ENCODE peak calls at places on chromosomes 6 and 20, in six cellular contexts. A is heart left ventricle; D is left lung; Z is H1; Y is cardiac muscle cell; O is CD8-positive, alpha-beta T cell. R is an unnamed sample.

GRCh38 chr20:7144464-7144863 is 377.0 kb downstream of the BMP2 start:
- DNase-seq in Y (no peak), D (no peak), O (no peak), A (no peak), Z (no peak), R (no peak)

GRCh38 chr6:109687271-109687721 is 3.7 kb downstream of the AK9 start:
- DNase-seq in A (peak; percentile 55), O (no peak), Z (no peak), D (peak; percentile 41), Y (no peak), R (peak; percentile 80)

GRCh38 chr6:164693934-164694333 is 615.5 kb downstream of the C6orf118 start:
- DNase-seq in Z (peak; percentile 5), O (no peak), A (no peak), Y (no peak), D (no peak), R (no peak)

GRCh38 chr6:131205891-131206290 is 70.6 kb downstream of the AKAP7 start:
- DNase-seq in Y (no peak), O (no peak), D (no peak), A (no peak), Z (no peak), R (no peak)

GRCh38 chr20:50278684-50279531 is 88.3 kb downstream of the CEBPB start:
- DNase-seq in A (peak; percentile 91), Y (peak; percentile 47), D (peak; percentile 77), Z (no peak), O (no peak), R (no peak)

GRCh38 chr20:44398303-44398702 is 42.8 kb downstream of the HNF4A start:
- DNase-seq in Y (no peak), A (no peak), O (no peak), Z (no peak), D (no peak), R (peak; percentile 40)

GRCh38 chr6:6407061-6407723 is 86.7 kb upstream of the F13A1 start:
- DNase-seq in D (no peak), Y (no peak), Z (no peak), A (no peak), O (no peak), R (no peak)

GRCh38 chr6:111379302-111379701 is 103.7 kb downstream of the REV3L start:
- DNase-seq in Z (no peak), A (no peak), O (no peak), D (no peak), Y (no peak), R (no peak)

GRCh38 chr6:137496909-137497721 is 2.9 kb upstream of the OLIG3 start:
- DNase-seq in A (no peak), Z (no peak), O (no peak), D (no peak), Y (no peak), R (no peak)

GRCh38 chr6:135667694-135668455 is 170.3 kb upstream of the AHI1 start:
- DNase-seq in Z (no peak), O (no peak), A (peak; percentile 30), D (peak; percentile 38), Y (peak; percentile 5), R (peak; percentile 32)

GRCh38 chr20:44856847-44857448 is 28.6 kb upstream of the YWHAB start:
- DNase-seq in D (no peak), O (no peak), A (no peak), Z (no peak), Y (no peak), R (no peak)

GRCh38 chr6:37919417-37920157 is 100.1 kb downstream of the ZFAND3 start:
- DNase-seq in D (no peak), O (no peak), A (no peak), Y (no peak), Z (no peak), R (peak; percentile 20)

GRCh38 chr20:54103067-54103761 is 32.8 kb upstream of the BCAS1 start:
- DNase-seq in Z (peak; percentile 41), O (peak; percentile 69), D (peak; percentile 84), A (peak; percentile 56), Y (peak; percentile 72), R (no peak)

GRCh38 chr6:163329991-163330390 is 84.5 kb upstream of the QKI start:
- DNase-seq in O (no peak), Z (no peak), D (no peak), Y (no peak), A (no peak), R (no peak)

GRCh38 chr6:90343581-90343980 is 46.9 kb upstream of the BACH2 start:
- DNase-seq in Y (no peak), Z (no peak), A (no peak), D (no peak), O (no peak), R (no peak)

GRCh38 chr6:16961577-16961976 is 140.3 kb upstream of the STMND1 start:
- DNase-seq in Y (no peak), A (no peak), D (no peak), Z (no peak), O (no peak), R (no peak)

GRCh38 chr6:118780728-118781127 is 113.2 kb upstream of the ASF1A start:
- DNase-seq in O (no peak), Z (no peak), D (no peak), A (no peak), Y (no peak), R (no peak)

GRCh38 chr6:62371395-62371794 is 85.4 kb upstream of the KHDRBS2 start:
- DNase-seq in A (no peak), Z (no peak), D (no peak), Y (no peak), O (no peak), R (no peak)

GRCh38 chr6:5752282-5752681 is 254.4 kb downstream of the NRN1 start:
- DNase-seq in Z (peak; percentile 19), D (no peak), Y (peak; percentile 45), O (no peak), A (no peak), R (peak; percentile 60)

GRCh38 chr20:8291873-8292272 is 159.8 kb downstream of the PLCB1 start:
- DNase-seq in D (no peak), Z (no peak), A (no peak), O (no peak), Y (no peak), R (no peak)

GRCh38 chr6:38239719-38240451 is 399.8 kb downstream of the BTBD9 start:
- DNase-seq in A (no peak), D (no peak), Y (no peak), O (no peak), Z (no peak), R (no peak)

GRCh38 chr20:2709205-2709981 is 16.8 kb downstream of the EBF4 start:
- DNase-seq in O (no peak), Z (no peak), A (no peak), Y (no peak), D (no peak), R (no peak)

GRCh38 chr6:136113736-136114173 is 136.4 kb downstream of the MTFR2 start:
- DNase-seq in Z (no peak), A (peak; percentile 72), O (no peak), Y (peak; percentile 76), D (peak; percentile 38), R (peak; percentile 80)

DNA sequence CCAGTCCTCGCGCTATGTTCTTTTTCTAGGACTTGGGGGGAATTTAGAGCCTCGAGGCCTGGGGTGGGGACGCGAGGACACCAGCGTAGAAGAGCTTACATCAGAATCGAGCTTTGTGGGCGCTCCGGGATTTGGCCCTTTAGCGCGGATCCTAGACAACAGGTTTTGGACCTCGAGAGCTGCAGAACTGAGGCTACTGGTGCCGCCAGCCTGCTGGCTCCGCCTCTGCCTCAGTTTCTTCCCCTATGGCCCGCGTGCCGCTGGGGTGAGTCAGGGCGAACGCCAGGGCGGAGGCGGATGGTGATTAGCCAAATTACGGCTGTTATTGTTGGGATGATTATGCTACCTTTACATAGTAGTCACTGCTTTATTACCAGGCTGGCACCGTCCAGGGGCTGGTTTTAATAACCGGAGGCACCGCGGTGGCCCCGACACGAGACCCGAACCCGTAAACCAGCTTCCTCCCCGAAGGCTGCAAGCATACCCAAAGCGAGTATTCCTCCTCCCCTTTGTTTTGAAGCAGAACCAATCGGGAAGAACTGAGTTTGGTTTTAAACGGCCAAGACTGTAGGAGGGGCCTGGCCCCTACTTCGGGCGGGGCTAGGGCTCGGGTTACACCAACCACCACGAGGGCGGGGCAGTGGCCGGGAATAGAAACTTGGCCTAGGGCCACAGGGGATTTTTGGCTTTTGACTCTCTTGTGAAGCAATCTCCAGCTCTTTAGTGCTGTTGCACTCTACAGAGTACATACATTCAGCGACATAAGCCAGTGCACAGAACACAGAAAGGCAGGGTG is 639 bp upstream of the GTPBP2 start:
- DNase-seq in A (peak; percentile 96), Z (peak; percentile 91), Y (peak; percentile 98), O (peak; percentile 86), D (peak; percentile 96), R (peak; percentile 93)
- TF ChIP-seq CTCF in A (no peak), Z (no peak), Y (no peak), O (no peak), D (no peak), R (no peak)

GRCh38 chr20:5197270-5197827 is 70.5 kb downstream of the CDS2 start:
- DNase-seq in Z (no peak), D (no peak), Y (no peak), O (no peak), A (peak; percentile 59), R (no peak)
- H3K4me3 ChIP-seq in Z (no peak overlapping the region), D (no peak overlapping the region), Y (no peak overlapping the region), O (no peak overlapping the region), A (no peak overlapping the region), R (no peak overlapping the region)

DNA sequence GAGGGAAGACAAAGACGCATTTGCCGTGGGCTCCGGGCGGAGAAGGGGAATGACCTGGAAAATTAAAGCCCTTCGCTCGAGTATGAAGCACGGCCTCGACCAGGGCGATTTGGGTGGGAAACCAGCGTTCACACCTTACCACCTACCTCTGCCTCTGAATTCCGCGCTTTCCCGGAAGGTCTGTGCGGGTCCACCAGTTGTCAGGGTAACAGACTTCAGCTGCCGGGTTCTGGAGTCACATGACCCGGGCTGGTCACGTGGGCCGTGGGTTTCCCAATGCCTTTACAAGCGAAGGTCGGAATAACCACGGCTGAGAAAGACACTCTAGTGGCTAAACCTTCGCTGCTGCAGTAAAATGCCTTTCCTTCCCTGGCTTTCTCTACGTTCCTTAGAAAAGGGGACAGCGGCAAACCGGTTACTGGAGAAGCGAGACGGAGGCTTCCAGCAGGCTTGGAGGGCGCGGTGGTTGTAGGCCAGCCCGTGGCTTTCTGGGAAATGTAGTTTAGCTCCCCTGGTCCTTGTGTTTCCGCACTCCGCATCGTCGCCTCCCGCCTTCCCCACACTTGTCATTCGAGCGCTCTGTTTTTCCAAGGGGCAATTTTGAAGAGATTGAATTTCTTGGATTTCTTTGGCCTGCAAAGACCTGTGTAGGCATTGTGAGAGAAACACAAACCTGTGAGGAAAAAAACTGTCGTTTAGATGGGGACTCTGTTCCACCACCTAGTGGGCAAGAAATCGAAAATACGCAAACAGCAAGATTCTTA is at the start of gene CEP162:
- DNase-seq in A (peak; percentile 92), O (peak; percentile 91), D (peak; percentile 93), Z (peak; percentile 36), Y (peak; percentile 90), R (peak; percentile 35)
- TF ChIP-seq CTCF in A (peak; percentile 70), O (peak; percentile 88), D (peak; percentile 60), Z (peak; percentile 47), Y (peak; percentile 73), R (peak; percentile 69)

GRCh38 chr6:167572106-167572505 is 247.2 kb downstream of the TTLL2 start:
- DNase-seq in O (no peak), D (no peak), Y (no peak), A (no peak), Z (no peak), R (no peak)

GRCh38 chr6:167574431-167575097 is 249.7 kb downstream of the TTLL2 start:
- DNase-seq in A (no peak), O (no peak), Y (no peak), Z (no peak), D (no peak), R (no peak)

GRCh38 chr6:167571550-167571949 is 246.7 kb downstream of the TTLL2 start:
- DNase-seq in Z (no peak), A (no peak), D (no peak), O (no peak), Y (no peak), R (no peak)

GRCh38 chr6:167573461-167574215 is 248.8 kb downstream of the TTLL2 start:
- DNase-seq in Z (no peak), O (no peak), Y (no peak), A (no peak), D (no peak), R (no peak)

GRCh38 chr6:167572841-167573271 is 248.0 kb downstream of the TTLL2 start:
- DNase-seq in Y (no peak), D (no peak), O (no peak), Z (no peak), A (no peak), R (no peak)
- H3K4me3 ChIP-seq in Y (no peak overlapping the region), D (no peak overlapping the region), O (no peak overlapping the region), Z (no peak overlapping the region), A (no peak overlapping the region), R (no peak overlapping the region)

R was measured in AG09309.